ENCODE peak calls at places on chromosomes 6 and 20, in four cellular contexts. One of them, this sample, is unnamed.

GRCh38 chr6:144447487-144447886 is 162.4 kb downstream of the UTRN start:
- DNase-seq in SJSA1: no peak
- DNase-seq in activated T-cell treated with anti-CD3 and anti-CD28 coated beads, Interleukin-2, amount 50 U/mL, for 24 hours: no peak
- DNase-seq in activated naive CD4-positive, alpha-beta T cell: no peak
- DNase-seq in this sample: no peak

GRCh38 chr20:53181866-53182376 is 209.8 kb downstream of the TSHZ2 start:
- DNase-seq in SJSA1: no peak
- DNase-seq in activated T-cell treated with anti-CD3 and anti-CD28 coated beads, Interleukin-2, amount 50 U/mL, for 24 hours: no peak
- DNase-seq in activated naive CD4-positive, alpha-beta T cell: no peak
- DNase-seq in this sample: no peak

GRCh38 chr6:97304701-97305100 is 21.7 kb upstream of the MMS22L start:
- DNase-seq in SJSA1: no peak
- DNase-seq in activated T-cell treated with anti-CD3 and anti-CD28 coated beads, Interleukin-2, amount 50 U/mL, for 24 hours: no peak
- DNase-seq in activated naive CD4-positive, alpha-beta T cell: no peak
- DNase-seq in this sample: no peak

GRCh38 chr6:113856571-113857564 is at the start of gene MARCKS:
- DNase-seq in SJSA1: peak; percentile 93
- DNase-seq in activated T-cell treated with anti-CD3 and anti-CD28 coated beads, Interleukin-2, amount 50 U/mL, for 24 hours: peak; percentile 42
- DNase-seq in activated naive CD4-positive, alpha-beta T cell: no peak
- DNase-seq in this sample: peak; percentile 84

GRCh38 chr6:3202999-3203696 is 24.3 kb downstream of the TUBB2B start:
- DNase-seq in SJSA1: no peak
- DNase-seq in activated T-cell treated with anti-CD3 and anti-CD28 coated beads, Interleukin-2, amount 50 U/mL, for 24 hours: no peak
- DNase-seq in activated naive CD4-positive, alpha-beta T cell: no peak
- DNase-seq in this sample: no peak

GRCh38 chr20:11919046-11919445 is 1.4 kb downstream of the BTBD3 start:
- DNase-seq in SJSA1: no peak
- DNase-seq in activated T-cell treated with anti-CD3 and anti-CD28 coated beads, Interleukin-2, amount 50 U/mL, for 24 hours: no peak
- DNase-seq in activated naive CD4-positive, alpha-beta T cell: no peak
- DNase-seq in this sample: no peak

GRCh38 chr6:126632271-126632670 is 292.4 kb downstream of the CENPW start:
- DNase-seq in SJSA1: no peak
- DNase-seq in activated T-cell treated with anti-CD3 and anti-CD28 coated beads, Interleukin-2, amount 50 U/mL, for 24 hours: no peak
- DNase-seq in activated naive CD4-positive, alpha-beta T cell: no peak
- DNase-seq in this sample: no peak

GRCh38 chr6:41122373-41122772 is 31.8 kb downstream of the TREML1 start:
- DNase-seq in SJSA1: no peak
- DNase-seq in activated T-cell treated with anti-CD3 and anti-CD28 coated beads, Interleukin-2, amount 50 U/mL, for 24 hours: no peak
- DNase-seq in activated naive CD4-positive, alpha-beta T cell: no peak
- DNase-seq in this sample: no peak

GRCh38 chr20:10483691-10484090 is 48.6 kb downstream of the SLX4IP start:
- DNase-seq in SJSA1: no peak
- DNase-seq in activated T-cell treated with anti-CD3 and anti-CD28 coated beads, Interleukin-2, amount 50 U/mL, for 24 hours: no peak
- DNase-seq in activated naive CD4-positive, alpha-beta T cell: no peak
- DNase-seq in this sample: no peak

GRCh38 chr20:61049684-61050083 is 202.4 kb upstream of the CDH4 start:
- DNase-seq in SJSA1: no peak
- DNase-seq in activated T-cell treated with anti-CD3 and anti-CD28 coated beads, Interleukin-2, amount 50 U/mL, for 24 hours: no peak
- DNase-seq in activated naive CD4-positive, alpha-beta T cell: no peak
- DNase-seq in this sample: no peak

GRCh38 chr20:47719211-47719610 is 66.1 kb downstream of the SULF2 start:
- DNase-seq in SJSA1: no peak
- DNase-seq in activated T-cell treated with anti-CD3 and anti-CD28 coated beads, Interleukin-2, amount 50 U/mL, for 24 hours: no peak
- DNase-seq in activated naive CD4-positive, alpha-beta T cell: no peak
- DNase-seq in this sample: no peak

GRCh38 chr6:98777762-98778161 is 56.6 kb upstream of the POU3F2 start:
- DNase-seq in SJSA1: no peak
- DNase-seq in activated T-cell treated with anti-CD3 and anti-CD28 coated beads, Interleukin-2, amount 50 U/mL, for 24 hours: no peak
- DNase-seq in activated naive CD4-positive, alpha-beta T cell: no peak
- DNase-seq in this sample: no peak

GRCh38 chr6:169692516-169692915 is 9.3 kb downstream of the WDR27 start:
- DNase-seq in SJSA1: no peak
- DNase-seq in activated T-cell treated with anti-CD3 and anti-CD28 coated beads, Interleukin-2, amount 50 U/mL, for 24 hours: no peak
- DNase-seq in activated naive CD4-positive, alpha-beta T cell: no peak
- DNase-seq in this sample: no peak

GRCh38 chr20:60297649-60298048 is 339.4 kb downstream of the CDH26 start:
- DNase-seq in SJSA1: no peak
- DNase-seq in activated T-cell treated with anti-CD3 and anti-CD28 coated beads, Interleukin-2, amount 50 U/mL, for 24 hours: no peak
- DNase-seq in activated naive CD4-positive, alpha-beta T cell: no peak
- DNase-seq in this sample: no peak

GRCh38 chr20:1293641-1294379 is 27.7 kb downstream of the SNPH start:
- DNase-seq in SJSA1: no peak
- DNase-seq in activated T-cell treated with anti-CD3 and anti-CD28 coated beads, Interleukin-2, amount 50 U/mL, for 24 hours: no peak
- DNase-seq in activated naive CD4-positive, alpha-beta T cell: no peak
- DNase-seq in this sample: no peak

GRCh38 chr6:144266091-144266649 is 19.0 kb upstream of the UTRN start:
- DNase-seq in SJSA1: peak; percentile 83
- DNase-seq in activated T-cell treated with anti-CD3 and anti-CD28 coated beads, Interleukin-2, amount 50 U/mL, for 24 hours: no peak
- DNase-seq in activated naive CD4-positive, alpha-beta T cell: no peak
- DNase-seq in this sample: peak; percentile 66

GRCh38 chr20:31484001-31484400 is 8.9 kb downstream of the REM1 start:
- DNase-seq in SJSA1: no peak
- DNase-seq in activated T-cell treated with anti-CD3 and anti-CD28 coated beads, Interleukin-2, amount 50 U/mL, for 24 hours: peak; percentile 51
- DNase-seq in activated naive CD4-positive, alpha-beta T cell: no peak
- DNase-seq in this sample: no peak

GRCh38 chr6:99613398-99613704 is 6.7 kb downstream of the PRDM13 start:
- DNase-seq in SJSA1: no peak
- DNase-seq in activated T-cell treated with anti-CD3 and anti-CD28 coated beads, Interleukin-2, amount 50 U/mL, for 24 hours: peak; percentile 60
- DNase-seq in activated naive CD4-positive, alpha-beta T cell: no peak
- DNase-seq in this sample: no peak

GRCh38 chr6:160348552-160349441 is 619 bp downstream of the SLC22A3 start:
- DNase-seq in SJSA1: no peak
- DNase-seq in activated T-cell treated with anti-CD3 and anti-CD28 coated beads, Interleukin-2, amount 50 U/mL, for 24 hours: peak; percentile 33
- DNase-seq in activated naive CD4-positive, alpha-beta T cell: no peak
- DNase-seq in this sample: peak; percentile 77

GRCh38 chr20:49843139-49843538 is 30.5 kb downstream of the SLC9A8 start:
- DNase-seq in SJSA1: no peak
- DNase-seq in activated T-cell treated with anti-CD3 and anti-CD28 coated beads, Interleukin-2, amount 50 U/mL, for 24 hours: no peak
- DNase-seq in activated naive CD4-positive, alpha-beta T cell: no peak
- DNase-seq in this sample: no peak

GRCh38 chr20:53883098-53883762 is 187.2 kb downstream of the BCAS1 start:
- DNase-seq in SJSA1: peak; percentile 90
- DNase-seq in activated T-cell treated with anti-CD3 and anti-CD28 coated beads, Interleukin-2, amount 50 U/mL, for 24 hours: no peak
- DNase-seq in activated naive CD4-positive, alpha-beta T cell: no peak
- DNase-seq in this sample: no peak

GRCh38 chr6:103675807-103676406 is 1183.8 kb downstream of the HACE1 start:
- DNase-seq in SJSA1: no peak
- DNase-seq in activated T-cell treated with anti-CD3 and anti-CD28 coated beads, Interleukin-2, amount 50 U/mL, for 24 hours: no peak
- DNase-seq in activated naive CD4-positive, alpha-beta T cell: no peak
- DNase-seq in this sample: no peak

GRCh38 chr20:23340524-23340923 is 10.1 kb upstream of the NXT1 start:
- DNase-seq in SJSA1: peak; percentile 64
- DNase-seq in activated T-cell treated with anti-CD3 and anti-CD28 coated beads, Interleukin-2, amount 50 U/mL, for 24 hours: no peak
- DNase-seq in activated naive CD4-positive, alpha-beta T cell: no peak
- DNase-seq in this sample: no peak

GRCh38 chr6:42720739-42721138 is 1.7 kb downstream of the PRPH2 start:
- DNase-seq in SJSA1: no peak
- DNase-seq in activated T-cell treated with anti-CD3 and anti-CD28 coated beads, Interleukin-2, amount 50 U/mL, for 24 hours: no peak
- DNase-seq in activated naive CD4-positive, alpha-beta T cell: no peak
- DNase-seq in this sample: no peak

GRCh38 chr20:54088430-54088829 is 18.0 kb upstream of the BCAS1 start:
- DNase-seq in SJSA1: no peak
- DNase-seq in activated T-cell treated with anti-CD3 and anti-CD28 coated beads, Interleukin-2, amount 50 U/mL, for 24 hours: no peak
- DNase-seq in activated naive CD4-positive, alpha-beta T cell: no peak
- DNase-seq in this sample: no peak

GRCh38 chr20:62063601-62063980 is 2.1 kb downstream of the TAF4 start:
- DNase-seq in SJSA1: no peak
- DNase-seq in activated T-cell treated with anti-CD3 and anti-CD28 coated beads, Interleukin-2, amount 50 U/mL, for 24 hours: no peak
- DNase-seq in activated naive CD4-positive, alpha-beta T cell: no peak
- DNase-seq in this sample: no peak

GRCh38 chr20:47586648-47587306 is 85.1 kb downstream of the NCOA3 start:
- DNase-seq in SJSA1: no peak
- DNase-seq in activated T-cell treated with anti-CD3 and anti-CD28 coated beads, Interleukin-2, amount 50 U/mL, for 24 hours: no peak
- DNase-seq in activated naive CD4-positive, alpha-beta T cell: no peak
- DNase-seq in this sample: no peak

GRCh38 chr6:85192186-85192585 is 257.7 kb upstream of the NT5E start:
- DNase-seq in SJSA1: peak; percentile 50
- DNase-seq in activated T-cell treated with anti-CD3 and anti-CD28 coated beads, Interleukin-2, amount 50 U/mL, for 24 hours: no peak
- DNase-seq in activated naive CD4-positive, alpha-beta T cell: no peak
- DNase-seq in this sample: no peak